ENCODE peak calls at places on chromosome 7, in six cellular contexts. S, K, F, M, W and E are unnamed samples.

GRCh38 chr7:143322646-143323343 is 6.9 kb downstream of the CLCN1 start:
- DNase-seq in M (peak), K (no peak), F (peak), W (no peak), S (no peak), E (no peak)

GRCh38 chr7:156943091-156944041 is 6.1 kb upstream of the NOM1 start:
- DNase-seq in M (no peak), F (no peak), S (no peak), K (peak), W (no peak), E (no peak)

GRCh38 chr7:68994841-68995240 is 603.4 kb upstream of the AUTS2 start:
- DNase-seq in S (peak), M (no peak), W (no peak), K (no peak), F (no peak), E (no peak)

GRCh38 chr7:44460325-44460724 is 30.1 kb downstream of the NUDCD3 start:
- DNase-seq in F (no peak), W (no peak), S (no peak), M (no peak), K (no peak), E (no peak)

GRCh38 chr7:114086906-114087651 is 168.3 kb upstream of the PPP1R3A start:
- DNase-seq in M (peak), S (peak), W (no peak), K (peak), F (peak), E (no peak)

GRCh38 chr7:128103498-128104108 is 72.4 kb upstream of the LRRC4 start:
- DNase-seq in W (no peak), M (peak), F (peak), K (no peak), S (peak), E (no peak)

GRCh38 chr7:150514748-150515222 is at the start of gene GIMAP7:
- DNase-seq in W (no peak), F (no peak), K (no peak), M (no peak), S (no peak), E (no peak)

GRCh38 chr7:73683916-73684693 is 708 bp downstream of the BUD23 start:
- DNase-seq in K (no peak), M (no peak), W (no peak), S (peak), F (no peak), E (no peak)

GRCh38 chr7:55048221-55048859 is 29.5 kb downstream of the EGFR start:
- DNase-seq in S (no peak), F (peak), K (no peak), M (no peak), W (no peak), E (no peak)

GRCh38 chr7:127393370-127394058 is 1.0 kb upstream of the ZNF800 start:
- DNase-seq in K (no peak), W (no peak), M (peak), S (peak), F (peak), E (no peak)

GRCh38 chr7:48033922-48034321 is 1.4 kb upstream of the C7orf57 start:
- DNase-seq in F (no peak), S (no peak), M (no peak), W (no peak), K (no peak), E (no peak)

GRCh38 chr7:131501422-131501821 is 55.0 kb downstream of the PODXL start:
- DNase-seq in M (no peak), S (peak), K (peak), F (no peak), W (no peak), E (no peak)

GRCh38 chr7:21169667-21170605 is 257.9 kb upstream of the SP4 start:
- DNase-seq in F (no peak), W (no peak), S (no peak), K (peak), M (no peak), E (peak)

GRCh38 chr7:23043441-23043840 is 29.5 kb upstream of the HYCC1 start:
- DNase-seq in W (no peak), K (no peak), S (no peak), F (no peak), M (no peak), E (no peak)

GRCh38 chr7:35329026-35329425 is 75.1 kb upstream of the TBX20 start:
- DNase-seq in M (no peak), W (no peak), F (no peak), S (no peak), K (no peak), E (no peak)

GRCh38 chr7:149819961-149820340 is 18.2 kb upstream of the ZNF862 start:
- DNase-seq in F (no peak), W (no peak), S (no peak), K (no peak), M (peak), E (no peak)

GRCh38 chr7:151518105-151518780 is 1.5 kb downstream of the RHEB start:
- DNase-seq in W (peak), K (peak), F (peak), S (peak), M (peak), E (no peak)

DNA sequence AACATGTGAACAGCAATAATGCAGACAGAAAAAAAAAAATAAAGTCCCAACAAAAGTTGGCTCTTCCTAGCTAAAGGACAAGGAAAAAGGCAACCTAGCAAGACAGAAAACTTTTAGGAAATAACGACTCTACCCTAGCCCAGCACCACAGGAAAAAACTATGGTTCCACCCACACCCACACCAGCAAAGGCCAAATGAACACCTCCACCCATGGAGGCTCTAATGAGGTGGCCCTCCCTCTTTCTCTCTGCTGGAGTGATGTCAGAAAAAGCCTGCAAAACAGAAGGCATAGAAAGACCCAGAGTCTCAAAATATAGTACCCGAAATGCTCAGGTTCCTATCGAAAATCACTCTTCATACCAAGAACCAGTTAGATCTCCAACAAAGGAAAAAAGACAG is 28.4 kb downstream of the SYPL1 start:
- DNase-seq in W (no peak), F (no peak), M (no peak), K (no peak), S (no peak), E (no peak)
- H3K27ac ChIP-seq in W (no peak), F (no peak), M (no peak), K (no peak), S (no peak), E (no peak)

GRCh38 chr7:66474441-66474840 is 154.2 kb upstream of the KCTD7 start:
- DNase-seq in S (no peak), K (no peak), M (no peak), F (no peak), W (no peak), E (no peak)
- TF ChIP-seq CTCF in S (no peak), K (no peak), M (no peak), F (no peak), W (no peak), E (no peak)

GRCh38 chr7:4785371-4785770 is 9.9 kb downstream of the AP5Z1 start:
- DNase-seq in S (no peak), F (no peak), M (no peak), K (no peak), W (no peak), E (no peak)
- H3K27ac ChIP-seq in S (peak), F (no peak), M (no peak), K (no peak), W (no peak), E (no peak)

GRCh38 chr7:106418094-106418493 is 133.3 kb upstream of the NAMPT start:
- DNase-seq in F (peak), K (peak), W (no peak), M (no peak), S (peak), E (no peak)
- TF ChIP-seq CTCF in F (no peak), K (no peak), W (no peak), M (no peak), S (no peak), E (no peak)

DNA sequence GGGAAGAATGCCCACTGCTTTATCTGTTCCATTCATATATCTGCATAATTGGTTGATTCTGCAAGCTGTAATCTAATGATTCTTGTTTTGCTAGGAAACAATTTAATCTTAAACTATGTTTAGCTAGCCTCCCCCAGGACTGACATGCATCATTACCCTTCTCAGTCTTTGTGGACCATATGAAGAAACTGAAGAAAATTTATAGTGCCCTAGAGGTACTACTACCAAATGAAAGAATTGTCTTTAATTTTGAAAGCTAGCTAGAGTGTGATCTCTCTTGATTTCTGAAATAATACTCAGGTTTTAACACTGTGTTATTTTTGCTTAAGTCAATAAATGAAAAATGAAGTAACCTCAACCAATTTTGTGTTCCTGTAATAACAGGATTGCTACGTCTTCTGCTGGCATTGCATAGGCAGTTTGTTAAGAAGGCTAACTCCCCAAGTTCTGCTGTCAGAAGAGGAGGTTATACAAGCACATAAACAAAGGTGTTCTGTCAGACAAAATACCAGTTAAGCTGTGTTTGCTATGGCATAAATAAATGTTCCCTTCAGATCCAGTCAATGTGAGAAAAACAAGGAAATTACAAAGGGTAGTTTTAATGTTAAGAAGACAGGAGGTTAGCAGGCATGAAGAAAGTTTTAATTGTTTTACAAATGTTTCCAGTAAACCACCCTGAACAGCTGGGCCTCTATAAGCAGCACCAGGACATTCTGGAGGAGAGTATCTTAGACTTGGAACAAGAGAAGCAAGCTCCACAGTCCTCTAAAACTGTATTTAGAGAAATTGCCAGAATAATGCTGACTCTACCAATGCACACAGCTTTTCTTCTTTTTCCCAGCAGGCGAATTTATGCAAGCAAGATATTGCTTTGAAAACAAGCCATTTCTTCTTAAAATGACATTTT is 90.3 kb upstream of the CTTNBP2 start:
- DNase-seq in W (no peak), F (no peak), S (no peak), M (no peak), K (no peak), E (no peak)
- H3K27ac ChIP-seq in W (no peak), F (peak), S (peak), M (no peak), K (no peak), E (no peak)

DNA sequence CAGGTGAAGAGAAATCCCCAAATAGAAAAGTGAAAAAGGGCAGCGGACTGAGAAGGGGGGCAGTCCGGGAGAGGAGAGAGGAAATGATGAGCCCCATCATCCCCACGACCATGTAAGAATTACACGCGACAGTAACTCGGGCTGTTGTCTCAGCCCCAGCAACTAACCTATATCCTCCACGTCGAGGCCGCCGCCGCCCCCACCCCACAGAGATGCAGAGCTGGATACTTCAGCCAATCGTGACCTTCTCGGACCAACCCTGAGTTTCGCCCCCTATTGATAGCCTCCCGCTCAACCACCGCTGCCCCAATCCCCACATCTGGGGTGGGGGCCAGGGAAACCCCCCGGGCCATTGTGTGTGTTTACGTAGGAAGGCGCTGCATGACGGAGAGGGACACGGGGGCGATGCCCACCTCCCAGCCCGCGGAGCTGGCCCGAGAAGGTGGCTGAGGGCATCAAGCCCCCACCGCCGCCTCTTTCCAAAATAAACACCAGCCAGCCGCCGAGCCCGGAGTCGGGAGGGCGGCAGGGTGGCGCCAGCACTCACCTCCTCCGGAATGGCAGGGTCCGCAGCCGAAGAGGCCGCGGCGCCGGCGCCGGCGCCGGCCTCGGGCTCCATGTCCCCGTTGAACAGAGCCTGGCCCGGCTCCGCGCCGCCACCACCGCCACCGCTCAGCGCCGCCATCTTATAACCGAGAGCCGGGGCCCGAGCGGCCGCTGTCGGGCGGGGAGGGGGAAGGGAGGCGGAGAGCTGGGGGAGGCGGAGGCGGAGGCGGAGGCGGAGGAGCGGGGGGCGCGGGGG is 509 bp downstream of the BRAF start:
- DNase-seq in M (peak), S (peak), W (peak), K (peak), F (peak), E (peak)
- TF ChIP-seq CTCF in M (peak), S (peak), W (no peak), K (peak), F (peak), E (peak)

GRCh38 chr7:81709836-81710235 is 60.0 kb downstream of the HGF start:
- DNase-seq in W (no peak), S (no peak), F (no peak), K (no peak), M (no peak), E (no peak)
- H3K27ac ChIP-seq in W (no peak), S (no peak), F (no peak), K (no peak), M (no peak), E (no peak)

DNA sequence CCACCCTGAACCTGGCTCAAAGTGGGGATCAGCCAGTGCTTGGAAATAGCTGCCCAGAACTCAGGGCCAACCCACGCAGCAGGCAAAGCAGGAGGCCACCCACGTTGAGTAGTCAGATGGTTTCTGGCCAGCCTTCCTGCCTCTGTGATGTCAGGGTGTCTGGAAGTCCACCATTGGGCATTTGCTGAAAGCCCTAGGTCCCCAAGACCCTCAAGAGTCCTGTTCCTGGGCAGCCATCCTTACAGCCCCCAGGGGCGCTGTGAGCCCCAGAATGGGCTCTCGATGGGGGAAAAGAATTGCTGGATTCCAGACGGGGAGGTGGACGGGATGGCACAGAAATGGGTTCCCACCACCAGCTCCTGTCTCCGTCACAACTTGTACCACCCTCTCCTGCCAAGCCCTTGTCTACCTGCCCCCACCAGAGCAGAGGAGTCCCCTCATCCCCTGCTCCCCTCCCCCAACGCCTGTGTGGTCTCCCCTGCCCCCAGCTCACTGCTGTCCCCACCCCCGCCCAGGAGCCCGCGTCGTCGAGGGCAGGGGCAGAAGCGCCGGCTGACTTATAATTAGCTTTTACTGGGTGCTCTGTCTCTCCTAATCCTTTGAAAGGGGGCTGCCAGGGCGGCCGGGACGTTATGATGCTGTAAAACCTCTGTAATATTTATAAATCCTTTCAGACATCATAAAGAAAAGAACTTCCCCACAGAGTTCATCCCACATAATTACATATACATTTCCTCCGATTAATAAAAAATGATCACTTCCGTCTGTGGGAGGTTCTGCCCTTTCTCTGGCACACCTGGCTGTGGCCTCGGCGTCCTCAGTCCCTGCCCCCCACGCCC is 3.8 kb downstream of the MYL10 start:
- DNase-seq in K (no peak), S (peak), W (no peak), M (no peak), F (peak), E (no peak)
- TF ChIP-seq CTCF in K (no peak), S (peak), W (no peak), M (no peak), F (no peak), E (no peak)

GRCh38 chr7:130187360-130187759 is 17.8 kb downstream of the TMEM209 start:
- DNase-seq in F (no peak), W (no peak), S (no peak), M (no peak), K (no peak), E (no peak)

GRCh38 chr7:130191791-130192190 is 13.4 kb downstream of the TMEM209 start:
- DNase-seq in S (no peak), K (no peak), W (no peak), F (no peak), M (no peak), E (no peak)

GRCh38 chr7:130189281-130189782 is 15.9 kb downstream of the TMEM209 start:
- DNase-seq in M (no peak), W (no peak), F (no peak), S (peak), K (no peak), E (no peak)
- H3K27ac ChIP-seq in M (no peak), W (no peak), F (no peak), S (no peak), K (no peak), E (no peak)